ENCODE peak calls at places on chromosomes 4 and X, in nine cellular contexts. W is BJ, N is sigmoid colon, V is uterus, Z is pancreas, B is HL-60, E is fibroblast of mammary gland, M is IMR-90, D is heart left ventricle. U is an unnamed sample.

GRCh38 chrX:56564182-56564885 is 907 bp downstream of the UBQLN2 start:
- DNase-seq in W (no peak), N (no peak), V (no peak), Z (peak), B (no peak), E (peak), M (peak), D (peak), U (peak)

GRCh38 chr4:47913858-47914218 is 545 bp downstream of the NFXL1 start:
- DNase-seq in W (no peak), N (peak), V (peak), Z (peak), B (no peak), E (no peak), M (no peak), D (peak), U (no peak)

GRCh38 chr4:104747635-104748034 is 252.9 kb upstream of the CXXC4 start:
- DNase-seq in W (no peak), N (no peak), V (no peak), Z (no peak), B (no peak), E (peak), M (no peak), D (no peak), U (no peak)

GRCh38 chr4:55745014-55745413 is 74.6 kb upstream of the EXOC1L start:
- DNase-seq in W (no peak), N (no peak), V (no peak), Z (no peak), B (no peak), E (no peak), M (no peak), D (no peak), U (no peak)

GRCh38 chr4:89878611-89879010 is 16.0 kb upstream of the MMRN1 start:
- DNase-seq in W (no peak), N (no peak), V (no peak), Z (no peak), B (no peak), E (peak), M (no peak), D (no peak), U (no peak)

GRCh38 chr4:121462660-121463261 is 81.9 kb upstream of the QRFPR start:
- DNase-seq in W (peak), N (no peak), V (no peak), Z (peak), B (peak), E (peak), M (peak), D (no peak), U (peak)

GRCh38 chr4:79016878-79017277 is 77.6 kb upstream of the PAQR3 start:
- DNase-seq in W (no peak), N (no peak), V (no peak), Z (no peak), B (no peak), E (no peak), M (no peak), D (no peak), U (no peak)

GRCh38 chr4:25424539-25425228 is 47.6 kb downstream of the ANAPC4 start:
- DNase-seq in W (no peak), N (no peak), V (peak), Z (no peak), B (no peak), E (no peak), M (no peak), D (peak), U (no peak)

GRCh38 chr4:54495091-54495490 is 162.7 kb upstream of the KIT start:
- DNase-seq in W (no peak), N (no peak), V (no peak), Z (no peak), B (no peak), E (no peak), M (peak), D (no peak), U (peak)

GRCh38 chr4:80302616-80303223 is 32.8 kb upstream of the CFAP299 start:
- DNase-seq in W (no peak), N (peak), V (no peak), Z (no peak), B (no peak), E (no peak), M (no peak), D (peak), U (no peak)

GRCh38 chr4:112321768-112322684 is 24.9 kb downstream of the ALPK1 start:
- DNase-seq in W (peak), N (peak), V (no peak), Z (peak), B (peak), E (peak), M (peak), D (no peak), U (peak)

GRCh38 chr4:17418010-17418409 is 93.9 kb downstream of the QDPR start:
- DNase-seq in W (no peak), N (no peak), V (no peak), Z (no peak), B (no peak), E (no peak), M (no peak), D (no peak), U (no peak)

GRCh38 chr4:76977731-76978350 is 28.3 kb downstream of the SEPTIN11 start:
- DNase-seq in W (no peak), N (no peak), V (no peak), Z (no peak), B (no peak), E (peak), M (peak), D (no peak), U (peak)

GRCh38 chr4:4425119-4425690 is 38.3 kb downstream of the NSG1 start:
- DNase-seq in W (no peak), N (peak), V (peak), Z (no peak), B (no peak), E (peak), M (peak), D (no peak), U (no peak)

GRCh38 chr4:1414831-1415680 is 8.8 kb upstream of the NKX1-1 start:
- DNase-seq in W (no peak), N (peak), V (no peak), Z (no peak), B (no peak), E (no peak), M (no peak), D (peak), U (no peak)

GRCh38 chr4:139278956-139279722 is 886 bp downstream of the MGARP start:
- DNase-seq in W (no peak), N (no peak), V (no peak), Z (no peak), B (no peak), E (peak), M (peak), D (no peak), U (no peak)
- H3K4me3 ChIP-seq in W (peak), N (peak), V (peak), Z (no peak), B (peak), E (peak), M (peak), D (peak), U (peak)

GRCh38 chr4:6471303-6472007 is 959 bp downstream of the PPP2R2C start:
- DNase-seq in W (no peak), N (peak), V (no peak), Z (no peak), B (no peak), E (no peak), M (no peak), D (no peak), U (no peak)

GRCh38 chr4:6473264-6474052 is 1.0 kb upstream of the PPP2R2C start:
- DNase-seq in W (no peak), N (peak), V (no peak), Z (no peak), B (no peak), E (no peak), M (no peak), D (no peak), U (no peak)

GRCh38 chr4:6470502-6471302 is 1.7 kb downstream of the PPP2R2C start:
- DNase-seq in W (no peak), N (peak), V (peak), Z (peak), B (no peak), E (peak), M (peak), D (peak), U (peak)

GRCh38 chr4:6472387-6473263 is at the start of gene PPP2R2C:
- DNase-seq in W (no peak), N (peak), V (no peak), Z (no peak), B (no peak), E (no peak), M (no peak), D (no peak), U (no peak)

GRCh38 chr4:6472008-6472386 is 417 bp downstream of the PPP2R2C start:
- DNase-seq in W (no peak), N (peak), V (no peak), Z (no peak), B (no peak), E (no peak), M (no peak), D (no peak), U (no peak)
- H3K4me3 ChIP-seq in W (no peak), N (no peak), V (peak), Z (no peak), B (no peak), E (no peak), M (no peak), D (no peak), U (no peak)

GRCh38 chrX:149846789-149847188 is 34.2 kb upstream of the MAGEA8 start:
- DNase-seq in W (no peak), N (no peak), V (no peak), Z (no peak), B (no peak), E (no peak), M (no peak), D (no peak), U (no peak)

GRCh38 chrX:149848855-149849254 is 32.1 kb upstream of the MAGEA8 start:
- DNase-seq in W (no peak), N (no peak), V (no peak), Z (no peak), B (no peak), E (no peak), M (no peak), D (no peak), U (no peak)

GRCh38 chrX:149849787-149850186 is 31.2 kb upstream of the MAGEA8 start:
- DNase-seq in W (no peak), N (no peak), V (no peak), Z (no peak), B (no peak), E (no peak), M (no peak), D (no peak), U (no peak)

GRCh38 chrX:149841929-149842328 is 39.1 kb upstream of the MAGEA8 start:
- DNase-seq in W (no peak), N (no peak), V (no peak), Z (no peak), B (no peak), E (no peak), M (no peak), D (no peak), U (no peak)

GRCh38 chrX:149845385-149845784 is 35.6 kb upstream of the MAGEA8 start:
- DNase-seq in W (no peak), N (no peak), V (no peak), Z (no peak), B (no peak), E (no peak), M (no peak), D (no peak), U (no peak)
- H3K4me3 ChIP-seq in W (no peak), N (no peak), V (no peak), Z (no peak), B (no peak), E (no peak), M (no peak), D (no peak), U (no peak)

GRCh38 chr4:68291256-68291655 is 45.8 kb upstream of the TMPRSS11B start:
- DNase-seq in W (no peak), N (no peak), V (no peak), Z (no peak), B (no peak), E (no peak), M (no peak), D (no peak), U (no peak)
- H3K4me3 ChIP-seq in W (no peak), N (no peak), V (no peak), Z (no peak), B (no peak), E (no peak), M (no peak), D (no peak), U (no peak)

DNA sequence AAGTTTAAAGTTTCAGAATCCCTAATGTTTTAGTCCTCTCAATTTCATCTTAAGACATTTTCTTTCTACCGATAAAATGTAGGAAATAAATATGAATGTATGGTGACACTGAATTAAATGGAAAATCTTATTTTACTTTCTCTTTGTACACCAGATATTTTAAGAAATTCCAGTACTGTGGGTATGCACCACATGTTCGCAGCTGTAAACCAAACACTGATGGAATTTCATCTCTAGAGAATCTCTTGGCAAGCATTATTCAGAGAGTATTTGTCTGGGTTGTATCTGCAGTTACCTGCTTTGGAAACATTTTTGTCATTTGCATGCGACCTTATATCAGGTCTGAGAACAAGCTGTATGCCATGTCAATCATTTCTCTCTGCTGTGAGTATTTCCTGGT is 26.9 kb downstream of the C4orf46 start:
- DNase-seq in W (no peak), N (no peak), V (no peak), Z (no peak), B (no peak), E (no peak), M (no peak), D (no peak), U (peak)
- H3K4me3 ChIP-seq in W (no peak), N (no peak), V (no peak), Z (no peak), B (no peak), E (no peak), M (no peak), D (no peak), U (no peak)

DNA sequence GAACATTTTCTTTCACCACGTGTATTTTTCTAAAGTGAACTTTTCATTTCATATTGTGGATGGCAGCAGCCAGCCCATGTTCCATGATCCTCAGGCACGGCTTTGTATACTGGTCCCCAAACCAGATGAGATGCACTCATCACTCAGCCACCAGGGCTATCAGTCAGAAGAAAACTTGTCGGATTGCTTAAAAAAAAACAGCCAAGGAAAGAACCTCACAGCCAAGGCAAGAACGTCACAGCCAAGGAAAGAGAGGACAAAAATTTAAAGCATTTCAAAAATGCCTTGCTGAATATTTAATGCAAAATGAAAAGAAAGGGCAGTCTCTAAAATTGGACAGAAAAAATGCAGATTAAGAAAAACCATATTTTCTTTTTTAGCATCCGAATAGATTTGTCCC is 333.3 kb downstream of the PDGFC start:
- DNase-seq in W (no peak), N (no peak), V (no peak), Z (no peak), B (no peak), E (peak), M (peak), D (no peak), U (peak)
- H3K4me3 ChIP-seq in W (no peak), N (no peak), V (no peak), Z (no peak), B (no peak), E (no peak), M (no peak), D (no peak), U (no peak)

DNA sequence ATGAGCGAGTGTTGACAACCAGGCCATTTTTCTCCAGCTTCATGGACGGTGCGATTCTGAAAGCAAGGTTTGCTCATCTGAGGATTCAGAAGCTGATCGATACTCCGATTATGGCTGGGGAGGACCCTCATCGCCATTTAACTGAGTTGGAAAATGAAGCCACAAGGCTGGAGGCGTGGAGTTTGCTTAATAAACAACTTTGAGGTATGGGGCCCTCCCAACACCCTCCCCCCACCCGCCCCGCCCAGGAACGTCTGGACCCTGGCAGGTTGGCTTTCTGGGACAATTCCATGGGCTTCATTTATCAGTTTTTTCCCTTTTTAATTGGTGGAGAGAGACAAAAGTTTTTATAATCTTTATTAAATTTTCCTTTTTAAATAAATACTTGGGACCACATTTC is 52.5 kb downstream of the C4orf51 start:
- DNase-seq in W (no peak), N (no peak), V (no peak), Z (no peak), B (no peak), E (no peak), M (no peak), D (no peak), U (no peak)
- H3K4me3 ChIP-seq in W (peak), N (peak), V (peak), Z (no peak), B (peak), E (peak), M (peak), D (peak), U (peak)

DNA sequence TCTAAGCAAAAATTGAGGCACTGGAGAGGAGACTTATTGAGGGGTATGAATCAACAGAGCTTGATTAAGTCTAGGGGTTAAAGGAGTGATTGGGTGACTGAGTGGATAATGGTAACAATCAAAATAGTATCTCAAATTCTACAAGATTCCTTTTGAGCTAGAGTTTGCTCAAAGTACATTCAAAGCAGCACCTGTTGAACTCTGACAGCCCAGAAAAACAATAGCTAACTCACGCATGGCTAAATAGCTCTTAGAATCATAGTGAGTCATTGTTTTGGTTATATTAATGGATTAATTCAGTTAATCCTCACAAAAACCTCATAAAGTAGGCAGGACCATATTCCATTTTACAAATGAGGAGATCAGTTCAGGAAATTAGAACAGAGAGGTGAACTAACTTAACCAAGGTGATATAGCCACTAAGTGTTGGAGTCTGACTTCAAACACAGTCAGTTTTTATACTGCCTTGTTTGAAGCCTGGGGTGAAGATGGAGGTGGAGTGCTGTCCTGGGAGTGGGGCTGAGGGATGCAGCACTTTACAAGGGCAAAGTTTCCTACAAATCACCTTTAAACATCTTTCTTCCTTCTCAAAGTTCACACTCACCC is 35.9 kb upstream of the PPM1K start:
- DNase-seq in W (no peak), N (no peak), V (no peak), Z (no peak), B (no peak), E (no peak), M (no peak), D (no peak), U (no peak)
- H3K4me3 ChIP-seq in W (no peak), N (no peak), V (no peak), Z (no peak), B (no peak), E (no peak), M (no peak), D (no peak), U (no peak)

DNA sequence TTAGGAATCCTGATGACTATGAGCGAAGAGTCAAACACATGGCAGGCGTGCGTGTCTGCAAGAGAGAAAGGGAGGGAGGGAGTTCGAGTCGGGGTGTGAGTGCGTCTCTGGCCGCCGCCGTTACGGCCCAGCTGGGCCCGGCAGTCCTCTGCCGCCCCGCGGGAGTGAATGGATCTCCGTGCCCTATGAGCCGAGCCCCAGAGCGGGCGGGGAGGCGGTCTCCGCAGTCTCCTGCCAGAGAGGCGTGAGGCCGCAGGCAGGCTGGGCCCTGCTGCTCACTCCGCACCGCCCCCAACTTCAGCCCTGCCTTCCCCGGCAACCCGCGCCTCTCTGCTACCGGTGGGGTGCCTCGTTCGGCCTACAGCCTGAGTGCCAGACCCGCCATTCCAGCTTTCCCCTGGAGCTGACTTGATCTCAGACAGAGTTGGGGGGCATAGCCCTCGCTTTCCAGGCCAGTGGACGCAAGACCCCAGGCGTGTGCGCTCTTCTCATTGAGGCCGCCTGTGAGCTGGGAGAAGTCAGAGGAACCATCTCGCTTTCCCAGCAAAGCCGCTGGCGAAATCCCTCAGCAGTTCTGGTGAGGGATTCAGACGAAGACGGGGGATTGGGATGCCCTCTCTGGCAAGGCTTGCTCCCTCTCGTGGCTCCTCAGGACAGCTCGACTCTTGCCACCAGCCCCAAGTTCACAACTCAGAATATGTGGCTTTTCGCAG is 1.4 kb downstream of the SLC16A2 start:
- DNase-seq in W (no peak), N (peak), V (peak), Z (peak), B (no peak), E (peak), M (peak), D (peak), U (peak)
- H3K4me3 ChIP-seq in W (peak), N (peak), V (peak), Z (no peak), B (no peak), E (peak), M (peak), D (peak), U (peak)